ENCODE peak calls at places on chromosomes 5 and 9, in nine cellular contexts. One of them, this sample, is unnamed. For H3K4me1, the result is how much of the 10 kb centered on the place peaks cover.

GRCh38 chr9:137369111-137369787 is 53.7 kb downstream of the EXD3 start:
- DNase-seq in hepatocyte: no peak
- DNase-seq in upper lobe of right lung: no peak
- DNase-seq in left ventricle myocardium inferior: no peak
- DNase-seq in MM.1S: no peak
- DNase-seq in fibroblast of lung: no peak
- DNase-seq in tibial artery: no peak
- DNase-seq in right atrium auricular region: no peak
- DNase-seq in GM23338: no peak
- DNase-seq in this sample: no peak

GRCh38 chr5:170262061-170262764 is 29.4 kb downstream of the C5orf58 start:
- DNase-seq in MM.1S: peak
- DNase-seq in hepatocyte: no peak
- DNase-seq in fibroblast of lung: no peak
- DNase-seq in upper lobe of right lung: no peak
- DNase-seq in tibial artery: no peak
- DNase-seq in right atrium auricular region: no peak
- DNase-seq in left ventricle myocardium inferior: no peak
- DNase-seq in GM23338: no peak
- DNase-seq in this sample: no peak

GRCh38 chr9:37899041-37899440 is 4.9 kb downstream of the SLC25A51 start:
- DNase-seq in upper lobe of right lung: no peak
- DNase-seq in right atrium auricular region: no peak
- DNase-seq in left ventricle myocardium inferior: no peak
- DNase-seq in hepatocyte: no peak
- DNase-seq in MM.1S: no peak
- DNase-seq in fibroblast of lung: peak
- DNase-seq in tibial artery: no peak
- DNase-seq in GM23338: no peak
- DNase-seq in this sample: no peak

GRCh38 chr9:106916491-106917235 is 53.7 kb downstream of the ZNF462 start:
- DNase-seq in right atrium auricular region: no peak
- DNase-seq in tibial artery: no peak
- DNase-seq in MM.1S: no peak
- DNase-seq in left ventricle myocardium inferior: no peak
- DNase-seq in fibroblast of lung: peak
- DNase-seq in upper lobe of right lung: no peak
- DNase-seq in hepatocyte: peak
- DNase-seq in GM23338: peak
- DNase-seq in this sample: peak

GRCh38 chr5:60597570-60597969 is 102.4 kb downstream of the DEPDC1B start:
- DNase-seq in fibroblast of lung: no peak
- DNase-seq in upper lobe of right lung: no peak
- DNase-seq in left ventricle myocardium inferior: no peak
- DNase-seq in right atrium auricular region: no peak
- DNase-seq in GM23338: no peak
- DNase-seq in tibial artery: no peak
- DNase-seq in MM.1S: peak
- DNase-seq in hepatocyte: no peak
- DNase-seq in this sample: no peak

GRCh38 chr9:88818495-88819201 is 172.6 kb upstream of the S1PR3 start:
- DNase-seq in GM23338: peak
- DNase-seq in right atrium auricular region: no peak
- DNase-seq in fibroblast of lung: peak
- DNase-seq in upper lobe of right lung: no peak
- DNase-seq in hepatocyte: no peak
- DNase-seq in left ventricle myocardium inferior: no peak
- DNase-seq in MM.1S: no peak
- DNase-seq in tibial artery: no peak
- DNase-seq in this sample: peak

GRCh38 chr9:105297442-105298097 is 53.1 kb downstream of the SLC44A1 start:
- DNase-seq in tibial artery: no peak
- DNase-seq in MM.1S: no peak
- DNase-seq in hepatocyte: no peak
- DNase-seq in fibroblast of lung: no peak
- DNase-seq in left ventricle myocardium inferior: no peak
- DNase-seq in right atrium auricular region: no peak
- DNase-seq in upper lobe of right lung: no peak
- DNase-seq in GM23338: peak
- DNase-seq in this sample: peak

GRCh38 chr9:101530076-101530711 is 3.5 kb upstream of the RNF20 start:
- DNase-seq in hepatocyte: peak
- DNase-seq in upper lobe of right lung: no peak
- DNase-seq in right atrium auricular region: peak
- DNase-seq in tibial artery: peak
- DNase-seq in MM.1S: peak
- DNase-seq in fibroblast of lung: peak
- DNase-seq in GM23338: peak
- DNase-seq in left ventricle myocardium inferior: peak
- DNase-seq in this sample: peak

GRCh38 chr9:94479757-94480156 is 75.1 kb upstream of the PCAT7 start:
- DNase-seq in GM23338: no peak
- DNase-seq in hepatocyte: no peak
- DNase-seq in right atrium auricular region: no peak
- DNase-seq in upper lobe of right lung: no peak
- DNase-seq in fibroblast of lung: no peak
- DNase-seq in tibial artery: no peak
- DNase-seq in left ventricle myocardium inferior: no peak
- DNase-seq in MM.1S: no peak
- DNase-seq in this sample: no peak

GRCh38 chr5:68562308-68562707 is 346.8 kb downstream of the PIK3R1 start:
- DNase-seq in fibroblast of lung: peak
- DNase-seq in MM.1S: no peak
- DNase-seq in upper lobe of right lung: no peak
- DNase-seq in right atrium auricular region: no peak
- DNase-seq in tibial artery: no peak
- DNase-seq in GM23338: no peak
- DNase-seq in hepatocyte: peak
- DNase-seq in left ventricle myocardium inferior: no peak
- DNase-seq in this sample: peak

GRCh38 chr9:70257991-70258691 is 637 bp upstream of the SMC5 start:
- DNase-seq in tibial artery: peak
- DNase-seq in right atrium auricular region: peak
- DNase-seq in hepatocyte: peak
- DNase-seq in left ventricle myocardium inferior: no peak
- DNase-seq in fibroblast of lung: peak
- DNase-seq in MM.1S: no peak
- DNase-seq in upper lobe of right lung: peak
- DNase-seq in GM23338: peak
- DNase-seq in this sample: peak

GRCh38 chr9:108565651-108566378 is 290.0 kb downstream of the ACTL7B start:
- DNase-seq in right atrium auricular region: no peak
- DNase-seq in left ventricle myocardium inferior: no peak
- DNase-seq in upper lobe of right lung: no peak
- DNase-seq in GM23338: peak
- DNase-seq in MM.1S: peak
- DNase-seq in hepatocyte: peak
- DNase-seq in tibial artery: peak
- DNase-seq in fibroblast of lung: peak
- DNase-seq in this sample: peak

GRCh38 chr9:34253460-34253837 is 74.6 kb downstream of the UBAP1 start:
- DNase-seq in tibial artery: no peak
- DNase-seq in upper lobe of right lung: no peak
- DNase-seq in right atrium auricular region: peak
- DNase-seq in left ventricle myocardium inferior: peak
- DNase-seq in MM.1S: no peak
- DNase-seq in fibroblast of lung: peak
- DNase-seq in GM23338: no peak
- DNase-seq in hepatocyte: peak
- DNase-seq in this sample: no peak

GRCh38 chr9:70053864-70054263 is 10.2 kb downstream of the MAMDC2 start:
- DNase-seq in tibial artery: peak
- DNase-seq in MM.1S: no peak
- DNase-seq in hepatocyte: no peak
- DNase-seq in left ventricle myocardium inferior: no peak
- DNase-seq in GM23338: no peak
- DNase-seq in fibroblast of lung: no peak
- DNase-seq in upper lobe of right lung: no peak
- DNase-seq in right atrium auricular region: no peak
- DNase-seq in this sample: peak

GRCh38 chr9:21450733-21451394 is 10.6 kb downstream of the IFNA1 start:
- DNase-seq in upper lobe of right lung: no peak
- DNase-seq in fibroblast of lung: peak
- DNase-seq in MM.1S: no peak
- DNase-seq in GM23338: peak
- DNase-seq in left ventricle myocardium inferior: no peak
- DNase-seq in tibial artery: no peak
- DNase-seq in right atrium auricular region: no peak
- DNase-seq in hepatocyte: no peak
- DNase-seq in this sample: peak

GRCh38 chr5:134005415-134006118 is 792 bp upstream of the VDAC1 start:
- DNase-seq in tibial artery: peak
- DNase-seq in GM23338: peak
- DNase-seq in left ventricle myocardium inferior: peak
- DNase-seq in MM.1S: no peak
- DNase-seq in hepatocyte: peak
- DNase-seq in right atrium auricular region: no peak
- DNase-seq in upper lobe of right lung: peak
- DNase-seq in fibroblast of lung: peak
- DNase-seq in this sample: peak

GRCh38 chr9:93916358-93916757 is 38.8 kb downstream of the BARX1 start:
- DNase-seq in upper lobe of right lung: no peak
- DNase-seq in right atrium auricular region: no peak
- DNase-seq in tibial artery: no peak
- DNase-seq in GM23338: no peak
- DNase-seq in hepatocyte: no peak
- DNase-seq in left ventricle myocardium inferior: no peak
- DNase-seq in fibroblast of lung: no peak
- DNase-seq in MM.1S: no peak
- DNase-seq in this sample: no peak

GRCh38 chr9:137303031-137303892 is 1.2 kb upstream of the NRARP start:
- DNase-seq in fibroblast of lung: no peak
- DNase-seq in upper lobe of right lung: peak
- DNase-seq in MM.1S: no peak
- DNase-seq in tibial artery: no peak
- DNase-seq in hepatocyte: peak
- DNase-seq in left ventricle myocardium inferior: peak
- DNase-seq in GM23338: peak
- DNase-seq in right atrium auricular region: no peak
- DNase-seq in this sample: no peak

GRCh38 chr9:35522189-35522588 is 32.3 kb downstream of the RUSC2 start:
- DNase-seq in hepatocyte: no peak
- DNase-seq in upper lobe of right lung: no peak
- DNase-seq in tibial artery: no peak
- DNase-seq in GM23338: peak
- DNase-seq in left ventricle myocardium inferior: no peak
- DNase-seq in right atrium auricular region: no peak
- DNase-seq in fibroblast of lung: no peak
- DNase-seq in MM.1S: no peak
- DNase-seq in this sample: peak

DNA sequence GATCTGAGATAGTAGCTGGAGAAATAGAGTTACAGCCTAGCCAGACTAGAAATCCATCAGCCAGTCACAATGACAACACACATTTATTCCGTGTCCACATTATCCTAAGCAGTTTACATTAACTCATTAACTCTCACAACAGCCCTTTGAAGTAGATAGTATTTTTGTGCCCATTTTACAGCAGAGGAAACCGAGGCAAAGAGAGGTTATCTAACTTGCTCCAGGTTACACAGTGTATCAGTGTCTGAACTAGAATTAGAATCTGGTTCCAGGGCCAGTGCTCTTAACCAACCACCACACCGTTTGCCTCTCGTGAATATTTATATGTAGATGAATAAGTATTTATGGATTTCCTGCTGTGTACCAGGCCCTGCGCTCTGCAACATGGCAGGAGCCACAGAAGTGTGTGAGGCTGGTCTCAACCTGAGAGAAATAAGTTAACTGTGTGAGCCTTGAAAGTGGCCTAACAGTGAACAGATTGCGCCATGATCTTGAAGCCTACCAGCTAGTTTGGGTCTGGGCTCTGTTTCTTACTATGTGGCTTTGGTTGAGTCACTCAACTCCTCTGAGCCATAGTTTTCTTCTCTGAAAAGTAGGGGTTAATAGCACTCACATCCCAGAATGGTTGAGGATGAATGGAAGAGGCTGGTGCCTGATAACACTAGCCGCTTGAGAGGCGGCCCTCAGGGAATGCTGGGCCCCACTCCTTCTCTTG is 121.4 kb downstream of the RGS3 start:
- DNase-seq in GM23338: no peak
- DNase-seq in right atrium auricular region: no peak
- DNase-seq in MM.1S: no peak
- DNase-seq in hepatocyte: no peak
- DNase-seq in left ventricle myocardium inferior: no peak
- DNase-seq in upper lobe of right lung: no peak
- DNase-seq in tibial artery: no peak
- DNase-seq in fibroblast of lung: no peak
- DNase-seq in this sample: no peak
- H3K4me1 ChIP-seq in GM23338: under half
- H3K4me1 ChIP-seq in right atrium auricular region: half or more
- H3K4me1 ChIP-seq in MM.1S: under half
- H3K4me1 ChIP-seq in hepatocyte: under half
- H3K4me1 ChIP-seq in left ventricle myocardium inferior: half or more
- H3K4me1 ChIP-seq in upper lobe of right lung: half or more
- H3K4me1 ChIP-seq in tibial artery: half or more
- H3K4me1 ChIP-seq in fibroblast of lung: under half
- H3K4me1 ChIP-seq in this sample: under half

GRCh38 chr9:90966475-90967150 is 165.0 kb downstream of the SYK start:
- DNase-seq in tibial artery: no peak
- DNase-seq in fibroblast of lung: peak
- DNase-seq in right atrium auricular region: no peak
- DNase-seq in left ventricle myocardium inferior: no peak
- DNase-seq in upper lobe of right lung: no peak
- DNase-seq in MM.1S: peak
- DNase-seq in GM23338: no peak
- DNase-seq in hepatocyte: no peak
- DNase-seq in this sample: no peak
- H3K27ac ChIP-seq in tibial artery: no peak
- H3K27ac ChIP-seq in fibroblast of lung: no peak
- H3K27ac ChIP-seq in right atrium auricular region: no peak
- H3K27ac ChIP-seq in left ventricle myocardium inferior: no peak
- H3K27ac ChIP-seq in upper lobe of right lung: no peak
- H3K27ac ChIP-seq in MM.1S: no peak
- H3K27ac ChIP-seq in GM23338: no peak
- H3K27ac ChIP-seq in hepatocyte: peak
- H3K27ac ChIP-seq in this sample: no peak

DNA sequence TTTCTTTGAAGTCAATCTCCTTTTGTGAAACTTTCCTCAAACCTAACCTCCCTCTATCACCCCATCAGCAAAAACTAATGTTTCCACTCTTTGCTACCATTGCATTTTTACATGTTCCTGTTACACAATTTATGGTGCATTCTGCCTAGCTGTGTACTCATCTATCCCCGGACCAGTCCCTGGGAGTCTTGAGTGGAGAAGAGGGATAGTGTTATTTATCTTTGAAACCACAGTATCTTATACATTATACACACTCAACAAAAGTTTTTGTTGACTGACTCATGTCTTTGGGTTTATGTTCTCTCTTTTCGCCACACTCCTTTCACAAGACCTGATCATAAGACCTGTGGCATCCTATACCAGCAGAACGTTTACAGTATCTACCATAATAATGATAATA is 26.3 kb downstream of the TNFAIP8 start:
- DNase-seq in hepatocyte: no peak
- DNase-seq in right atrium auricular region: no peak
- DNase-seq in GM23338: no peak
- DNase-seq in MM.1S: no peak
- DNase-seq in fibroblast of lung: peak
- DNase-seq in tibial artery: no peak
- DNase-seq in left ventricle myocardium inferior: no peak
- DNase-seq in upper lobe of right lung: no peak
- DNase-seq in this sample: no peak
- H3K4me1 ChIP-seq in hepatocyte: under half
- H3K4me1 ChIP-seq in right atrium auricular region: under half
- H3K4me1 ChIP-seq in GM23338: under half
- H3K4me1 ChIP-seq in MM.1S: under half
- H3K4me1 ChIP-seq in fibroblast of lung: under half
- H3K4me1 ChIP-seq in tibial artery: under half
- H3K4me1 ChIP-seq in left ventricle myocardium inferior: under half
- H3K4me1 ChIP-seq in upper lobe of right lung: under half
- H3K4me1 ChIP-seq in this sample: under half

GRCh38 chr5:57862471-57863282 is 380.1 kb upstream of the ACTBL2 start:
- DNase-seq in hepatocyte: peak
- DNase-seq in fibroblast of lung: peak
- DNase-seq in right atrium auricular region: no peak
- DNase-seq in MM.1S: no peak
- DNase-seq in GM23338: no peak
- DNase-seq in left ventricle myocardium inferior: no peak
- DNase-seq in tibial artery: no peak
- DNase-seq in upper lobe of right lung: no peak
- DNase-seq in this sample: peak
- H3K27ac ChIP-seq in hepatocyte: peak
- H3K27ac ChIP-seq in fibroblast of lung: no peak
- H3K27ac ChIP-seq in right atrium auricular region: peak
- H3K27ac ChIP-seq in MM.1S: no peak
- H3K27ac ChIP-seq in GM23338: no peak
- H3K27ac ChIP-seq in left ventricle myocardium inferior: peak
- H3K27ac ChIP-seq in tibial artery: no peak
- H3K27ac ChIP-seq in upper lobe of right lung: no peak
- H3K27ac ChIP-seq in this sample: no peak

This sample was measured in mesendoderm.